ENCODE peak calls at places on chromosomes 13 and 19, in ten cellular contexts. V, U, D, N, H, X, W, E, Y and A are unnamed samples.

GRCh38 chr19:50368649-50369570 is 3.5 kb upstream of the NAPSA start:
- DNase-seq in V (peak), U (peak), D (peak), N (peak), H (peak), X (peak), W (no peak), E (peak), Y (peak), A (peak)

GRCh38 chr13:105035092-105035491 is 1500.4 kb downstream of the EFNB2 start:
- DNase-seq in V (no peak), U (no peak), D (no peak), N (no peak), H (no peak), X (no peak), W (no peak), E (no peak), Y (no peak), A (no peak)

GRCh38 chr19:46571495-46571894 is 29.6 kb upstream of the CALM3 start:
- DNase-seq in V (no peak), U (peak), D (peak), N (no peak), H (no peak), X (peak), W (no peak), E (peak), Y (peak), A (peak)

GRCh38 chr13:29859971-29860370 is 9.6 kb upstream of the UBL3 start:
- DNase-seq in V (no peak), U (no peak), D (peak), N (no peak), H (no peak), X (no peak), W (peak), E (peak), Y (no peak), A (peak)

GRCh38 chr19:45852145-45852750 is 10.7 kb downstream of the SYMPK start:
- DNase-seq in V (no peak), U (no peak), D (peak), N (peak), H (no peak), X (no peak), W (no peak), E (no peak), Y (peak), A (no peak)

GRCh38 chr19:48501961-48502719 is 9.5 kb downstream of the LMTK3 start:
- DNase-seq in V (peak), U (peak), D (peak), N (peak), H (peak), X (peak), W (peak), E (peak), Y (peak), A (peak)

GRCh38 chr19:31548941-31549340 is 199.7 kb upstream of the TSHZ3 start:
- DNase-seq in V (no peak), U (peak), D (peak), N (no peak), H (no peak), X (peak), W (no peak), E (peak), Y (no peak), A (peak)

GRCh38 chr19:56838930-56839664 is 1.4 kb downstream of the PEG3 start:
- DNase-seq in V (peak), U (peak), D (peak), N (no peak), H (peak), X (no peak), W (peak), E (peak), Y (no peak), A (peak)

GRCh38 chr19:12513531-12514061 is 29.0 kb upstream of the ZNF709 start:
- DNase-seq in V (no peak), U (no peak), D (no peak), N (no peak), H (no peak), X (peak), W (no peak), E (no peak), Y (no peak), A (peak)

GRCh38 chr19:55405638-55406037 is 1.9 kb downstream of the UBE2S start:
- DNase-seq in V (no peak), U (no peak), D (no peak), N (no peak), H (no peak), X (no peak), W (no peak), E (no peak), Y (no peak), A (no peak)

GRCh38 chr19:15378529-15379082 is 981 bp downstream of the AKAP8 start:
- DNase-seq in V (peak), U (peak), D (peak), N (peak), H (peak), X (peak), W (no peak), E (peak), Y (peak), A (peak)

DNA sequence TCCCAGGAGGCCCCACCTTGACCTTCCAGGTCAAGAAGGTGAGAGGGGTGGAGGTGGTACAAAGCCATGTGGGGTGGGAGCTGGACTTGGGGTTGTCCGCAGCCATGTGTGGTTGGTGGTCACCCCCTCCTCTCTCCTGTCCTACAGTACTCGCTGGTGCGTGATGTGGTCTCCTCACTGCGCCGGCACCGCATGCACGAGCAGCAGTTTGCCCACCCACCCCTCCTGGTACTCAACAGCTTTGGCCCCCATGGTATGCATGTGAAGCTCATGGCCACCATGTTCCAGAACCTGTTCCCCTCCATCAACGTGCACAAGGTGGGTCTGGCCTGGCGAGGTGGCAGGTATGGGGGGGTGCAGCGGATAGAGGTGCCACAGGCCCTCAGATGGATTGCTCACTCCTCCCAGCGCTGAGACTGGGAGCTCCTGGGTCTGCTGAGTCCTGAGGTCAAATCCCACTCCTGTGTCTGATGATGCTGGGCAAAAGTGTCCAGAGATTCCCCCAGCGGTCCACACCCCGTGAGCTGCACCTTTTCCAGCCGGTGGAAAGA is 1.7 kb downstream of the PPAN start:
- DNase-seq in V (no peak), U (no peak), D (no peak), N (no peak), H (no peak), X (no peak), W (no peak), E (no peak), Y (no peak), A (no peak)
- H3K4me3 ChIP-seq in V (no peak), U (no peak), D (peak), N (no peak), H (no peak), X (peak), W (peak), E (peak), Y (peak), A (peak)

GRCh38 chr13:114063545-114064515 is 68.6 kb downstream of the RASA3 start:
- DNase-seq in V (peak), U (peak), D (peak), N (no peak), H (peak), X (no peak), W (peak), E (peak), Y (no peak), A (no peak)
- H3K4me3 ChIP-seq in V (peak), U (peak), D (peak), N (no peak), H (peak), X (no peak), W (peak), E (peak), Y (peak), A (peak)

GRCh38 chr19:10478903-10479384 is 24.2 kb downstream of the KEAP1 start:
- DNase-seq in V (peak), U (peak), D (peak), N (peak), H (peak), X (peak), W (no peak), E (peak), Y (peak), A (peak)
- H3K4me3 ChIP-seq in V (peak), U (no peak), D (peak), N (peak), H (peak), X (peak), W (no peak), E (peak), Y (peak), A (no peak)

GRCh38 chr19:35495107-35496064 is 5.1 kb upstream of the KRTDAP start:
- DNase-seq in V (peak), U (peak), D (peak), N (peak), H (peak), X (peak), W (peak), E (peak), Y (peak), A (peak)
- H3K4me3 ChIP-seq in V (no peak), U (no peak), D (no peak), N (no peak), H (no peak), X (peak), W (no peak), E (no peak), Y (no peak), A (peak)

DNA sequence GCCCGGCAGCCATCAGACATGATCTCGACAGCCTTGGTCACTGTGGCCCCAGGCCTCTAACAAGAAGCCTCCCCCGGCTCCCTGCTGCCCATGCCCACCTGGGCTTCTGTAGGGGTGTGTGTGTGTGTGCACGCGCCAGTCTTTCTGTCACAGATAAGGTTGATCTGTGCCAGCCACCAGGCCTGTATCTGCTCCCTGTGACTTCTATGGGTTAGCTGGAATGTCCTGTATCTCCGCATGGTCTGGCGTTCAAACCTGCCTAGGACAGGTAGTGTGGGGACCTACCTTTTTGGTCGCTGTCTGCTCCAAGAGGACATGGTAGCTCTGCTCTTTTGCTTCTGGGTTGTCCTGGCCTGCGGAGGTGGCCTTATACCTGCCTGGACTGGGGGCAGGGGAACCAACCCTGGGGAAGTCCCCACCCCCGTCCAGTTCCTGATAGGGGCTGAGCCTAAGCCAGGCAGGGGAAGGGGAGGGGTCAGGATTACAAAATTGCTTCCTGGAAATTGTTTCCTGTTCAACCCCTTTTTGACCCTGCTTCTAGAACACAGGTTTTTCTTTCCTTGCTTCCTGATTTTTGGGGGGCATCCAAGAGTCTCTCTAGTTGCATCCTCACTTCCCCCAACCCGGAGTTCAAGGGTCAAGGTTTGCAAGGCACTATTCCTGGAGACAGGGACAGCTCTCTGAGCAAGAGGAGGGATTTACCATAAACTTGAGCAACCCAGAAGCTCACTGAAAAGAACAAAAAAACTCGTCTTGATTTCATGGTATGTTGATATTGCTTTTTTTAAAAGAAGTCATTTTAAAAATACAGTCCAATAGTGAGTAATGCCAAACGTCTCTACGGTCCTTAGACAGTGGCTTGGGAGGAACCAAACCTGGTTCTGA is at the start of gene LRG1:
- DNase-seq in V (peak), U (no peak), D (no peak), N (no peak), H (no peak), X (peak), W (peak), E (peak), Y (peak), A (no peak)
- H3K4me3 ChIP-seq in V (peak), U (no peak), D (no peak), N (no peak), H (no peak), X (no peak), W (peak), E (no peak), Y (peak), A (no peak)

GRCh38 chr13:98755116-98755515 is 2.6 kb upstream of the SLC15A1 start:
- DNase-seq in V (peak), U (no peak), D (no peak), N (no peak), H (no peak), X (no peak), W (no peak), E (no peak), Y (no peak), A (no peak)

GRCh38 chr13:98752942-98753290 is 444 bp upstream of the SLC15A1 start:
- DNase-seq in V (no peak), U (no peak), D (no peak), N (no peak), H (no peak), X (no peak), W (no peak), E (no peak), Y (no peak), A (no peak)

GRCh38 chr13:98752111-98752941 is at the start of gene SLC15A1:
- DNase-seq in V (peak), U (no peak), D (peak), N (no peak), H (no peak), X (peak), W (no peak), E (no peak), Y (no peak), A (no peak)

GRCh38 chr13:98749501-98749900 is 3.0 kb downstream of the SLC15A1 start:
- DNase-seq in V (no peak), U (no peak), D (peak), N (no peak), H (no peak), X (no peak), W (no peak), E (peak), Y (no peak), A (no peak)

GRCh38 chr13:98751397-98752110 is 918 bp downstream of the SLC15A1 start:
- DNase-seq in V (peak), U (no peak), D (peak), N (no peak), H (no peak), X (peak), W (no peak), E (peak), Y (peak), A (no peak)
- H3K4me3 ChIP-seq in V (peak), U (no peak), D (peak), N (no peak), H (peak), X (peak), W (no peak), E (peak), Y (peak), A (no peak)